ENCODE peak calls at places on chromosomes 16 and 17, in nine cellular contexts. J is stimulated activated CD4-positive, alpha-beta T cell treated with anti-CD3 and anti-CD28 coated beads, Interleukin-2, amount 100 ng/mL, for 48 hours; X is MCF 10A; Z is NCI-H524; T is CD4-positive, alpha-beta memory T cell; R is BE2C; Y is vagina; K is Daoy; A is CD4-positive, CD25-positive, alpha-beta regulatory T cell. P is an unnamed sample.

GRCh38 chr16:15972046-15972868 is 22.8 kb downstream of the ABCC1 start:
- DNase-seq in J (no peak), X (no peak), Z (no peak), T (no peak), R (no peak), Y (no peak), K (no peak), A (no peak), P (no peak)

GRCh38 chr17:62626719-62627218 is 701 bp upstream of the MRC2 start:
- DNase-seq in J (no peak), X (peak; percentile 72), Z (no peak), T (no peak), R (peak; percentile 63), Y (no peak), K (no peak), A (no peak), P (peak; percentile 85)

GRCh38 chr17:29930399-29931010 is 477 bp upstream of the SSH2 start:
- DNase-seq in J (no peak), X (no peak), Z (peak; percentile 87), T (no peak), R (no peak), Y (no peak), K (peak; percentile 11), A (peak; percentile 25), P (no peak)

GRCh38 chr16:79334127-79334526 is 266.4 kb downstream of the MAF start:
- DNase-seq in J (peak; percentile 44), X (peak; percentile 26), Z (no peak), T (no peak), R (no peak), Y (no peak), K (no peak), A (peak; percentile 16), P (no peak)

GRCh38 chr17:18122991-18123753 is 14.6 kb downstream of the MYO15A start:
- DNase-seq in J (no peak), X (no peak), Z (no peak), T (no peak), R (no peak), Y (no peak), K (no peak), A (no peak), P (no peak)

GRCh38 chr17:75511270-75511609 is 4.1 kb downstream of the CASKIN2 start:
- DNase-seq in J (no peak), X (no peak), Z (no peak), T (no peak), R (no peak), Y (no peak), K (no peak), A (no peak), P (no peak)

GRCh38 chr16:86585821-86586611 is 7.7 kb downstream of the FOXL1 start:
- DNase-seq in J (no peak), X (no peak), Z (no peak), T (no peak), R (no peak), Y (no peak), K (peak; percentile 65), A (no peak), P (no peak)

GRCh38 chr16:56742030-56742984 is 12.4 kb downstream of the NUP93 start:
- DNase-seq in J (no peak), X (peak; percentile 72), Z (no peak), T (no peak), R (no peak), Y (no peak), K (peak; percentile 70), A (no peak), P (no peak)

GRCh38 chr17:80761421-80761871 is 216.8 kb downstream of the RPTOR start:
- DNase-seq in J (peak; percentile 67), X (peak; percentile 77), Z (no peak), T (peak; percentile 45), R (no peak), Y (no peak), K (peak; percentile 85), A (peak; percentile 82), P (no peak)

GRCh38 chr16:28845173-28846079 is 722 bp downstream of the TUFM start:
- DNase-seq in J (peak; percentile 31), X (peak; percentile 70), Z (no peak), T (no peak), R (no peak), Y (no peak), K (peak; percentile 55), A (peak; percentile 71), P (no peak)

GRCh38 chr16:27405546-27406451 is 3.8 kb downstream of the IL21R start:
- DNase-seq in J (peak; percentile 73), X (no peak), Z (no peak), T (no peak), R (no peak), Y (peak; percentile 93), K (no peak), A (peak; percentile 54), P (no peak)

GRCh38 chr16:12679660-12680272 is 123.9 kb downstream of the CPPED1 start:
- DNase-seq in J (no peak), X (no peak), Z (no peak), T (no peak), R (no peak), Y (no peak), K (no peak), A (no peak), P (no peak)

GRCh38 chr17:62696256-62696655 is 68.8 kb downstream of the MRC2 start:
- DNase-seq in J (no peak), X (no peak), Z (no peak), T (no peak), R (no peak), Y (no peak), K (no peak), A (no peak), P (no peak)

GRCh38 chr16:59042296-59042695 is 308.2 kb upstream of the GOT2 start:
- DNase-seq in J (no peak), X (no peak), Z (no peak), T (no peak), R (no peak), Y (no peak), K (no peak), A (no peak), P (no peak)

GRCh38 chr16:86798247-86799041 is 220.1 kb downstream of the FOXL1 start:
- DNase-seq in J (no peak), X (peak; percentile 14), Z (no peak), T (no peak), R (no peak), Y (no peak), K (peak; percentile 56), A (no peak), P (no peak)

GRCh38 chr16:55832788-55833583 is at the start of gene CES1:
- DNase-seq in J (no peak), X (no peak), Z (no peak), T (no peak), R (no peak), Y (peak; percentile 87), K (no peak), A (no peak), P (peak; percentile 47)

GRCh38 chr16:87297918-87298631 is 19.1 kb downstream of the C16orf95 start:
- DNase-seq in J (peak; percentile 32), X (peak; percentile 39), Z (no peak), T (no peak), R (peak; percentile 70), Y (no peak), K (peak; percentile 37), A (peak; percentile 41), P (no peak)

GRCh38 chr16:11123666-11124065 is 132.3 kb downstream of the SOCS1 start:
- DNase-seq in J (no peak), X (no peak), Z (no peak), T (no peak), R (no peak), Y (no peak), K (no peak), A (no peak), P (no peak)

GRCh38 chr17:15436399-15437369 is 30.7 kb downstream of the CDRT4 start:
- DNase-seq in J (no peak), X (peak; percentile 27), Z (peak; percentile 20), T (peak; percentile 14), R (peak; percentile 38), Y (no peak), K (peak; percentile 45), A (peak; percentile 78), P (peak; percentile 80)

GRCh38 chr16:4640572-4641305 is 16.1 kb downstream of the MGRN1 start:
- DNase-seq in J (no peak), X (no peak), Z (no peak), T (no peak), R (no peak), Y (no peak), K (no peak), A (no peak), P (no peak)

GRCh38 chr16:8204096-8204495 is 386.2 kb downstream of the TMEM114 start:
- DNase-seq in J (no peak), X (no peak), Z (no peak), T (no peak), R (no peak), Y (peak; percentile 16), K (no peak), A (no peak), P (no peak)

GRCh38 chr16:14399397-14400284 is 230.4 kb downstream of the PARN start:
- DNase-seq in J (no peak), X (peak; percentile 66), Z (no peak), T (no peak), R (peak; percentile 36), Y (no peak), K (peak; percentile 80), A (no peak), P (peak; percentile 36)

GRCh38 chr17:1943432-1943802 is 81.7 kb downstream of the RTN4RL1 start:
- DNase-seq in J (no peak), X (no peak), Z (no peak), T (no peak), R (peak; percentile 44), Y (no peak), K (no peak), A (no peak), P (no peak)

GRCh38 chr17:11144358-11145233 is 96.4 kb upstream of the SHISA6 start:
- DNase-seq in J (no peak), X (peak; percentile 46), Z (no peak), T (no peak), R (no peak), Y (no peak), K (peak; percentile 37), A (no peak), P (no peak)

GRCh38 chr16:79713609-79714309 is 113.2 kb upstream of the MAF start:
- DNase-seq in J (no peak), X (no peak), Z (no peak), T (no peak), R (no peak), Y (no peak), K (no peak), A (no peak), P (no peak)

GRCh38 chr17:164536-165235 is 16.8 kb downstream of the DOC2B start:
- DNase-seq in J (no peak), X (peak; percentile 42), Z (peak; percentile 21), T (peak; percentile 21), R (peak; percentile 57), Y (no peak), K (peak; percentile 51), A (peak; percentile 26), P (peak; percentile 79)

P was measured in ovary.